ENCODE peak calls at places on chromosome 7, in four cellular contexts. W is HepG2, J is H1, X is GM12878. N is an unnamed sample.

GRCh38 chr7:30330134-30331111 is 46.0 kb downstream of the ZNRF2 start:
- DNase-seq in W (no peak), J (no peak), X (peak; percentile 74), N (no peak)

GRCh38 chr7:118185163-118185860 is 1.3 kb downstream of the LSM8 start:
- DNase-seq in W (no peak), J (no peak), X (no peak), N (no peak)

GRCh38 chr7:38178695-38179344 is 775 bp downstream of the STARD3NL start:
- DNase-seq in W (no peak), J (no peak), X (no peak), N (no peak)

GRCh38 chr7:37201003-37201875 is 247.4 kb downstream of the ELMO1 start:
- DNase-seq in W (peak; percentile 64), J (no peak), X (no peak), N (peak; percentile 84)

GRCh38 chr7:148382585-148382984 is 208.0 kb upstream of the C7orf33 start:
- DNase-seq in W (no peak), J (no peak), X (no peak), N (no peak)

GRCh38 chr7:2228921-2229320 is 3.8 kb downstream of the MAD1L1 start:
- DNase-seq in W (no peak), J (no peak), X (no peak), N (no peak)

GRCh38 chr7:2105917-2106316 is 126.8 kb downstream of the MAD1L1 start:
- DNase-seq in W (no peak), J (no peak), X (no peak), N (no peak)

GRCh38 chr7:139139150-139139549 is 29.6 kb upstream of the ZC3HAV1 start:
- DNase-seq in W (no peak), J (no peak), X (no peak), N (no peak)

GRCh38 chr7:108335264-108335918 is 120.8 kb downstream of the NRCAM start:
- DNase-seq in W (no peak), J (no peak), X (no peak), N (no peak)

GRCh38 chr7:20270867-20271266 is 53.7 kb upstream of the MACC1 start:
- DNase-seq in W (no peak), J (no peak), X (peak; percentile 74), N (no peak)

GRCh38 chr7:91083855-91084644 is 180.2 kb upstream of the FZD1 start:
- DNase-seq in W (no peak), J (no peak), X (no peak), N (no peak)

GRCh38 chr7:96670338-96671289 is 39.0 kb downstream of the SEM1 start:
- DNase-seq in W (no peak), J (no peak), X (no peak), N (no peak)

GRCh38 chr7:98978672-98979071 is 100.3 kb downstream of the TRRAP start:
- DNase-seq in W (no peak), J (no peak), X (no peak), N (no peak)

GRCh38 chr7:98974906-98975816 is 96.8 kb downstream of the TRRAP start:
- DNase-seq in W (no peak), J (no peak), X (no peak), N (no peak)

GRCh38 chr7:98974205-98974604 is 95.9 kb downstream of the TRRAP start:
- DNase-seq in W (no peak), J (no peak), X (no peak), N (no peak)

GRCh38 chr7:98981701-98982100 is 103.4 kb downstream of the TRRAP start:
- DNase-seq in W (no peak), J (no peak), X (no peak), N (no peak)

GRCh38 chr7:98976396-98977185 is 98.3 kb downstream of the TRRAP start:
- DNase-seq in W (no peak), J (no peak), X (no peak), N (no peak)
- TF ChIP-seq RFX5 in W (no peak), J (no peak), X (no peak), N (no peak)

DNA sequence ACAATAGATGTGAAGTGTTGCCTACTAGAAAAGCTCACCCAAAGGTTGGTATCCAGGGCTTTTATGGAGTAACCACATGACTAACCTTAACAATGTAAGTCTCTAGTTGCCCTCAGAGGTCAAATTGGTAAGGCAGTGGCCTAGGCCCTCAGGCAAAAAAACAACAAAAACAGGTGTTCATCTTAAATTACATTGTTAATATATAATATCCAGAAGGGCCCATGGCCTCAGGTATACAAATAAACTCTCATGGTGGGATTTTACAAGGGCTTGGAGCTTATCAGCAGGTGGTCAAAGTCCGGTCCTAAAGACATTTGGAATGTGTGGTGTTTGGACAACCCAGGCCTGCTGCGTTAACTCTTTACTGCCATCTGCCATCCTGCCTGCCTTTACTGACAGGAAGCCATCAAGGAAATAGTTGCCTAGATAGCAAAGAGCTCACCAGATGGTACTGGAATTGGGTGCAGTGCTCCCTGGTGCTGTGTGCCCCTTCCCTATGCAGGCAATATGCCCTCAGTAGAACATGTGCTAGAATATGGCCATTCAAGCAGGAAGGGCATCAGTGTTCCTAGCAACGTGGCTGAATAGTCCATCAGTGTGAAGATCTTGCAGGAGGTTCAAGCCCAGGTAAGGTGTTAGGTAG is 36.2 kb downstream of the TOMM7 start:
- DNase-seq in W (peak; percentile 98), J (no peak), X (no peak), N (no peak)
- TF ChIP-seq RFX5 in W (no peak), J (no peak), X (no peak), N (no peak)

GRCh38 chr7:33157781-33158180 is 28.4 kb downstream of the BBS9 start:
- DNase-seq in W (no peak), J (no peak), X (no peak), N (no peak)

GRCh38 chr7:33152087-33152486 is 22.7 kb downstream of the BBS9 start:
- DNase-seq in W (no peak), J (no peak), X (no peak), N (no peak)

GRCh38 chr7:33156441-33156840 is 27.1 kb downstream of the BBS9 start:
- DNase-seq in W (no peak), J (no peak), X (no peak), N (no peak)

GRCh38 chr7:33157311-33157710 is 27.9 kb downstream of the BBS9 start:
- DNase-seq in W (no peak), J (no peak), X (no peak), N (no peak)

GRCh38 chr7:33155811-33156210 is 26.4 kb downstream of the BBS9 start:
- DNase-seq in W (no peak), J (no peak), X (no peak), N (no peak)
- TF ChIP-seq RFX5 in W (no peak), J (no peak), X (no peak), N (no peak)

GRCh38 chr7:150451097-150451793 is 815 bp downstream of the GIMAP8 start:
- DNase-seq in W (no peak), J (no peak), X (peak; percentile 79), N (no peak)

GRCh38 chr7:150451833-150452431 is 1.5 kb downstream of the GIMAP8 start:
- DNase-seq in W (no peak), J (no peak), X (no peak), N (no peak)

GRCh38 chr7:150450491-150450992 is at the start of gene GIMAP8:
- DNase-seq in W (no peak), J (no peak), X (no peak), N (no peak)

GRCh38 chr7:150453892-150454291 is 3.5 kb downstream of the GIMAP8 start:
- DNase-seq in W (no peak), J (no peak), X (no peak), N (no peak)

DNA sequence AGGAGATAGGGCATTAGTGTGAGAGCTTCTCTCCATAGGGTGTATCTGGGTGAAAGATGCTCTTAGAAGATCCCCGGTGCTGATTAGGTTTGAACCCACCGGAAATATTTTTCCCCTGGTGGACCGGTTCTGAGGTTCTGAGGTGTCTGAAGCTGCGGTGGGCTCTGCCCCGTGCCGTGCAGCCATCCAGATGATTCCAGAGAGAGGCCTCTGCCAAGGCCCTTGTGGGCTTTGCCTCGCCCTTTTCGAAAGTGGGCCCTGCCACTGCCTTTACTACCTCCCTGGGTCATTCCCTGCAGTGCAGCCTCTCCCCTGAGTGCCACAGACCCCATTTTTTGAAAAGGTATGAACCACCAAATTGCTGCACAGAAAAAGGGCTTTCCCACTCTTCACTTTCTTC is 2.8 kb downstream of the GIMAP8 start:
- DNase-seq in W (no peak), J (no peak), X (no peak), N (no peak)
- TF ChIP-seq RFX5 in W (no peak), J (no peak), X (no peak), N (no peak)

GRCh38 chr7:80918406-80918805 is 445 bp downstream of the SEMA3C start:
- DNase-seq in W (no peak), J (no peak), X (no peak), N (no peak)
- TF ChIP-seq RFX5 in W (no peak), J (no peak), X (no peak), N (no peak)

DNA sequence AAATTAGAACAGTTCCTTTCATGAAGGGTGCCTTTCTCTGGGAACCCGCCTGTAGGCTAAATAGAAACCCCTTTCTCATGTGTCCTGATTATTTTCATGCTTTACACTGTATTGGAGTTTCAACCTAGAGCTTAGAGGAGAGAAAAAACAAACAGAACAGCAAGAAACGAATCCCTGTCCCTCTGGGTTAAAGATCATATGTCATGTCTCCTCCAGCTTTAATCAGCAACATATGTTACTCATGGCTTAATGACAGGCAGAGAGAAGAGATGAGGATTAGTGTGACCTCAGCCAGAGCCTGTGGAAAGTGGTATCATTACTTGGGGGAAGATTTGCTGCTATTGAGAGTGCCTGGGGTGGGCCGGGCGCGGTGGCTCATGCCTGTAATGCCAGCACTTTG is 32.1 kb downstream of the CRCP start:
- DNase-seq in W (no peak), J (no peak), X (no peak), N (no peak)
- TF ChIP-seq RFX5 in W (no peak), J (no peak), X (no peak), N (no peak)

DNA sequence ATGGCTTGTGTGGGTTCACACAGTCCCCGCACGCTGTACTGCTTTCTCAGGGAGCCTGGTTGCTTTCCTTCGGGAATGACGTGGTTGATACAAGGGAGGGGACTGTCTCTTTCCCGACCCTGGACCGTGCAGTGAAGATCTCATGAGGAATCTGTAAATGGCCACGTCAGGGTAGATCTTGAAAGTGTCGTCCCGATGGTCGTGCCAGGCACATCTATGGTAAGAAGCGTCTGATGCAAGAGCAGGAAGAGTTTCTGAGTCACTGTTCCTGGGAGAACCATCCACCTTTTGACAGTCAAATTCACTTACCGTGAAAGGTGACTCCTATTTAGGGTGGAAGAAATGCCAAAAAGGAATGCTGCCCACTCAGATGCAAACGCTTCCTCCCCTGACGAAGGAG is 500.4 kb downstream of the PTPRN2 start:
- DNase-seq in W (no peak), J (no peak), X (no peak), N (no peak)
- TF ChIP-seq RFX5 in W (no peak), J (no peak), X (no peak), N (no peak)

N was measured in A549.